ENCODE peak calls at places on chromosomes 11 and 22, in seven cellular contexts. One of them, this sample, is unnamed.

GRCh38 chr22:23070418-23071162 is at the start of gene GNAZ:
- DNase-seq in breast epithelium: peak; percentile 45
- DNase-seq in fibroblast of lung: peak; percentile 10
- DNase-seq in AG04450: no peak
- DNase-seq in neuronal stem cell: peak; percentile 51
- DNase-seq in fibroblast of pulmonary artery: no peak
- DNase-seq in body of pancreas: peak; percentile 26
- DNase-seq in this sample: peak; percentile 73

GRCh38 chr11:115715371-115715770 is 211.2 kb upstream of the CADM1 start:
- DNase-seq in AG04450: no peak
- DNase-seq in breast epithelium: no peak
- DNase-seq in body of pancreas: no peak
- DNase-seq in fibroblast of pulmonary artery: no peak
- DNase-seq in fibroblast of lung: no peak
- DNase-seq in neuronal stem cell: no peak
- DNase-seq in this sample: no peak

GRCh38 chr22:44116755-44117684 is 63.7 kb upstream of the PARVG start:
- DNase-seq in AG04450: no peak
- DNase-seq in fibroblast of lung: no peak
- DNase-seq in neuronal stem cell: no peak
- DNase-seq in body of pancreas: no peak
- DNase-seq in fibroblast of pulmonary artery: no peak
- DNase-seq in breast epithelium: no peak
- DNase-seq in this sample: peak; percentile 25

GRCh38 chr22:23791737-23792645 is 5.2 kb downstream of the SMARCB1 start:
- DNase-seq in neuronal stem cell: no peak
- DNase-seq in AG04450: no peak
- DNase-seq in breast epithelium: no peak
- DNase-seq in body of pancreas: no peak
- DNase-seq in fibroblast of lung: no peak
- DNase-seq in fibroblast of pulmonary artery: no peak
- DNase-seq in this sample: peak; percentile 36

GRCh38 chr22:17918840-17919239 is 105.5 kb downstream of the MICAL3 start:
- DNase-seq in fibroblast of lung: peak; percentile 76
- DNase-seq in fibroblast of pulmonary artery: no peak
- DNase-seq in breast epithelium: no peak
- DNase-seq in neuronal stem cell: no peak
- DNase-seq in body of pancreas: no peak
- DNase-seq in AG04450: no peak
- DNase-seq in this sample: no peak

GRCh38 chr11:117197516-117198456 is 1.4 kb upstream of the TAGLN start:
- DNase-seq in neuronal stem cell: no peak
- DNase-seq in fibroblast of pulmonary artery: peak; percentile 61
- DNase-seq in breast epithelium: no peak
- DNase-seq in fibroblast of lung: peak; percentile 53
- DNase-seq in AG04450: no peak
- DNase-seq in body of pancreas: no peak
- DNase-seq in this sample: peak; percentile 83

GRCh38 chr11:94747136-94748110 is 20.7 kb upstream of the AMOTL1 start:
- DNase-seq in fibroblast of pulmonary artery: no peak
- DNase-seq in body of pancreas: no peak
- DNase-seq in fibroblast of lung: no peak
- DNase-seq in breast epithelium: no peak
- DNase-seq in AG04450: no peak
- DNase-seq in neuronal stem cell: no peak
- DNase-seq in this sample: no peak

GRCh38 chr11:6022954-6023353 is 7.6 kb downstream of the OR56A1 start:
- DNase-seq in neuronal stem cell: peak; percentile 40
- DNase-seq in body of pancreas: no peak
- DNase-seq in fibroblast of lung: peak; percentile 20
- DNase-seq in fibroblast of pulmonary artery: peak; percentile 73
- DNase-seq in breast epithelium: no peak
- DNase-seq in AG04450: no peak
- DNase-seq in this sample: no peak

GRCh38 chr11:34178422-34178821 is 73.0 kb downstream of the NAT10 start:
- DNase-seq in AG04450: no peak
- DNase-seq in neuronal stem cell: no peak
- DNase-seq in fibroblast of pulmonary artery: no peak
- DNase-seq in body of pancreas: no peak
- DNase-seq in fibroblast of lung: no peak
- DNase-seq in breast epithelium: no peak
- DNase-seq in this sample: no peak

GRCh38 chr11:597166-597725 is 18.5 kb downstream of the IRF7 start:
- DNase-seq in body of pancreas: no peak
- DNase-seq in breast epithelium: no peak
- DNase-seq in fibroblast of pulmonary artery: no peak
- DNase-seq in fibroblast of lung: no peak
- DNase-seq in neuronal stem cell: no peak
- DNase-seq in AG04450: no peak
- DNase-seq in this sample: peak; percentile 63

GRCh38 chr22:36295247-36295646 is 42.3 kb downstream of the APOL1 start:
- DNase-seq in fibroblast of lung: no peak
- DNase-seq in AG04450: no peak
- DNase-seq in neuronal stem cell: no peak
- DNase-seq in fibroblast of pulmonary artery: no peak
- DNase-seq in breast epithelium: no peak
- DNase-seq in body of pancreas: no peak
- DNase-seq in this sample: peak; percentile 36

GRCh38 chr11:13238879-13239514 is 38.6 kb upstream of the BMAL1 start:
- DNase-seq in fibroblast of lung: peak; percentile 35
- DNase-seq in body of pancreas: peak; percentile 49
- DNase-seq in breast epithelium: no peak
- DNase-seq in AG04450: no peak
- DNase-seq in neuronal stem cell: no peak
- DNase-seq in fibroblast of pulmonary artery: peak; percentile 65
- DNase-seq in this sample: peak; percentile 34

GRCh38 chr11:119061256-119061655 is 4.3 kb upstream of the HYOU1 start:
- DNase-seq in neuronal stem cell: no peak
- DNase-seq in body of pancreas: peak; percentile 59
- DNase-seq in fibroblast of lung: no peak
- DNase-seq in AG04450: no peak
- DNase-seq in fibroblast of pulmonary artery: no peak
- DNase-seq in breast epithelium: no peak
- DNase-seq in this sample: no peak

GRCh38 chr22:32202539-32203180 is 2.2 kb downstream of the RFPL2 start:
- DNase-seq in neuronal stem cell: peak; percentile 37
- DNase-seq in AG04450: no peak
- DNase-seq in breast epithelium: no peak
- DNase-seq in fibroblast of lung: peak; percentile 41
- DNase-seq in fibroblast of pulmonary artery: peak; percentile 41
- DNase-seq in body of pancreas: peak; percentile 40
- DNase-seq in this sample: no peak

GRCh38 chr11:34682822-34683221 is 61.9 kb downstream of the EHF start:
- DNase-seq in body of pancreas: no peak
- DNase-seq in breast epithelium: no peak
- DNase-seq in neuronal stem cell: no peak
- DNase-seq in fibroblast of lung: peak; percentile 66
- DNase-seq in AG04450: no peak
- DNase-seq in fibroblast of pulmonary artery: peak; percentile 13
- DNase-seq in this sample: no peak

GRCh38 chr11:103901656-103902055 is 134.8 kb upstream of the DDI1 start:
- DNase-seq in neuronal stem cell: no peak
- DNase-seq in fibroblast of lung: peak; percentile 64
- DNase-seq in body of pancreas: no peak
- DNase-seq in AG04450: no peak
- DNase-seq in fibroblast of pulmonary artery: no peak
- DNase-seq in breast epithelium: no peak
- DNase-seq in this sample: no peak

GRCh38 chr22:37979782-37980181 is 4.6 kb downstream of the SOX10 start:
- DNase-seq in body of pancreas: no peak
- DNase-seq in fibroblast of lung: no peak
- DNase-seq in neuronal stem cell: no peak
- DNase-seq in AG04450: no peak
- DNase-seq in breast epithelium: no peak
- DNase-seq in fibroblast of pulmonary artery: no peak
- DNase-seq in this sample: no peak

GRCh38 chr11:127003260-127003981 is 2.9 kb upstream of the KIRREL3 start:
- DNase-seq in body of pancreas: no peak
- DNase-seq in breast epithelium: no peak
- DNase-seq in AG04450: no peak
- DNase-seq in neuronal stem cell: peak; percentile 79
- DNase-seq in fibroblast of lung: peak; percentile 72
- DNase-seq in fibroblast of pulmonary artery: peak; percentile 18
- DNase-seq in this sample: peak; percentile 70

GRCh38 chr11:108198833-108199232 is 23.6 kb downstream of the NPAT start:
- DNase-seq in neuronal stem cell: no peak
- DNase-seq in body of pancreas: no peak
- DNase-seq in fibroblast of lung: no peak
- DNase-seq in fibroblast of pulmonary artery: no peak
- DNase-seq in breast epithelium: no peak
- DNase-seq in AG04450: no peak
- DNase-seq in this sample: no peak

DNA sequence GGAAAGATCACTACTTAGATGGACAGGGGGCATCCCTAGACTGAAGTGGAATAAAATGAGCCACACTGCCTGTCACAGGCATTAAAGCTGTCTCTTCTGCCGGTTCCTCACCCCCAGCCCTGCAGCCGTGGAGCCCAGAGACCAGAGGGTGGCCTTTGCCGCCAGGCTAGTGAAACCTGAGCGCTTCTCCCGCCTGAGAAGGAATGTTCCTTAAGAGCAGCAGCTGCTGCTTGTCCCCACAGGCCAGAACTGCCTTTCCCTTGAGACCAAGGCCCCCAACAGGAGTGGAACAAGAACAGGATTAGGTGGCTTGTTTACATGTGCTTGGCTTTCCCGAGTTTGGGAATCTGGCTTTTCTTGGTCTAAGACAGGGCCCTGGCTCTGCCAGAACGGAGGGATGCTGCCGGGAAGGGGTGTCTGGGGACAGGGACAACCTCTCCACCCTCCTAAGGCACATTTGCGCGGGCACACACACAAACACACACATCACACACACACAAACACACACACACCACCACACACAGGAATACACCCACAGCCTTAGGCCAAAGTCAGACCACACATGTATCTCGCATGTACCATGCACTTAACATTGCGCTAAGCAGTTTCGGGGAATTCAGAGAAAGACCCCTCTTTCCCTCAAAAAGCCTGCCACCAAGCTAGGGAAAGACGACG is 91.8 kb downstream of the FEZ1 start:
- DNase-seq in breast epithelium: peak; percentile 17
- DNase-seq in body of pancreas: no peak
- DNase-seq in AG04450: no peak
- DNase-seq in fibroblast of lung: no peak
- DNase-seq in neuronal stem cell: peak; percentile 60
- DNase-seq in fibroblast of pulmonary artery: no peak
- DNase-seq in this sample: no peak
- H3K4me3 ChIP-seq in breast epithelium: no peak overlapping the region
- H3K4me3 ChIP-seq in body of pancreas: no peak overlapping the region
- H3K4me3 ChIP-seq in AG04450: no peak overlapping the region
- H3K4me3 ChIP-seq in fibroblast of lung: no peak overlapping the region
- H3K4me3 ChIP-seq in neuronal stem cell: peak overlapping the region; percentile 16
- H3K4me3 ChIP-seq in fibroblast of pulmonary artery: no peak overlapping the region
- H3K4me3 ChIP-seq in this sample: no peak overlapping the region

GRCh38 chr11:25771605-25772004 is 560.3 kb upstream of the ANO3 start:
- DNase-seq in neuronal stem cell: no peak
- DNase-seq in AG04450: no peak
- DNase-seq in fibroblast of lung: no peak
- DNase-seq in breast epithelium: no peak
- DNase-seq in fibroblast of pulmonary artery: no peak
- DNase-seq in body of pancreas: no peak
- DNase-seq in this sample: no peak

GRCh38 chr11:25776238-25776637 is 555.7 kb upstream of the ANO3 start:
- DNase-seq in fibroblast of pulmonary artery: no peak
- DNase-seq in breast epithelium: no peak
- DNase-seq in AG04450: no peak
- DNase-seq in fibroblast of lung: no peak
- DNase-seq in body of pancreas: no peak
- DNase-seq in neuronal stem cell: no peak
- DNase-seq in this sample: no peak

DNA sequence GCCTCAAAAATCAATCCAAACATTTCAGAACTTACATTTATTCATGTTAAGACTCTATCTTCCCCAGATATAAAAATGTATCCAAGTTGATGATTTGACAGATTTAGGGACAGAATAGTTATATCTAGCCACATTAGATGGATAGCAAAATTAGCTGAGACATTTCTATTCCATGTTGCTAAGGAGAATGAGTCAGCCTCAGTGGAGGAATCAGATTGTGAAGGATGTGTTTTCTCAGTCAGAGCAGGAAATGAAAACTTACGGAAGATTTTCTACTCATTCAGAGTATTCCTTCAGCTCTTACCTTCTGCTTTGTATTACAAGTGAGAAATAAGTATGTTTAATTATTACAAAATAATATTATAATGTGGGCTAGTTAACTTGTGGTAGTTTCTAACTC is 556.3 kb upstream of the ANO3 start:
- DNase-seq in body of pancreas: no peak
- DNase-seq in fibroblast of lung: no peak
- DNase-seq in neuronal stem cell: no peak
- DNase-seq in AG04450: no peak
- DNase-seq in fibroblast of pulmonary artery: peak; percentile 8
- DNase-seq in breast epithelium: no peak
- DNase-seq in this sample: no peak
- H3K4me3 ChIP-seq in body of pancreas: no peak overlapping the region
- H3K4me3 ChIP-seq in fibroblast of lung: no peak overlapping the region
- H3K4me3 ChIP-seq in neuronal stem cell: no peak overlapping the region
- H3K4me3 ChIP-seq in AG04450: no peak overlapping the region
- H3K4me3 ChIP-seq in fibroblast of pulmonary artery: no peak overlapping the region
- H3K4me3 ChIP-seq in breast epithelium: no peak overlapping the region
- H3K4me3 ChIP-seq in this sample: no peak overlapping the region

GRCh38 chr11:128507936-128508335 is 79.4 kb downstream of the ETS1 start:
- DNase-seq in body of pancreas: no peak
- DNase-seq in AG04450: no peak
- DNase-seq in neuronal stem cell: no peak
- DNase-seq in breast epithelium: no peak
- DNase-seq in fibroblast of lung: no peak
- DNase-seq in fibroblast of pulmonary artery: no peak
- DNase-seq in this sample: no peak

GRCh38 chr11:128505449-128506058 is 81.8 kb downstream of the ETS1 start:
- DNase-seq in neuronal stem cell: no peak
- DNase-seq in AG04450: no peak
- DNase-seq in fibroblast of pulmonary artery: no peak
- DNase-seq in body of pancreas: no peak
- DNase-seq in fibroblast of lung: no peak
- DNase-seq in breast epithelium: no peak
- DNase-seq in this sample: no peak

GRCh38 chr11:128506384-128506783 is 81.0 kb downstream of the ETS1 start:
- DNase-seq in body of pancreas: no peak
- DNase-seq in neuronal stem cell: no peak
- DNase-seq in breast epithelium: no peak
- DNase-seq in AG04450: no peak
- DNase-seq in fibroblast of lung: no peak
- DNase-seq in fibroblast of pulmonary artery: no peak
- DNase-seq in this sample: peak; percentile 65

GRCh38 chr11:128508785-128509518 is 78.4 kb downstream of the ETS1 start:
- DNase-seq in neuronal stem cell: no peak
- DNase-seq in AG04450: no peak
- DNase-seq in breast epithelium: no peak
- DNase-seq in fibroblast of lung: peak; percentile 60
- DNase-seq in body of pancreas: no peak
- DNase-seq in fibroblast of pulmonary artery: no peak
- DNase-seq in this sample: no peak

GRCh38 chr11:128506999-128507591 is 80.3 kb downstream of the ETS1 start:
- DNase-seq in fibroblast of pulmonary artery: peak; percentile 93
- DNase-seq in fibroblast of lung: peak; percentile 97
- DNase-seq in breast epithelium: no peak
- DNase-seq in body of pancreas: peak; percentile 77
- DNase-seq in neuronal stem cell: no peak
- DNase-seq in AG04450: peak; percentile 92
- DNase-seq in this sample: peak; percentile 96
- H3K4me3 ChIP-seq in fibroblast of pulmonary artery: peak overlapping the region; percentile 35
- H3K4me3 ChIP-seq in fibroblast of lung: no peak overlapping the region
- H3K4me3 ChIP-seq in breast epithelium: peak overlapping the region; percentile 34
- H3K4me3 ChIP-seq in body of pancreas: no peak overlapping the region
- H3K4me3 ChIP-seq in neuronal stem cell: no peak overlapping the region
- H3K4me3 ChIP-seq in AG04450: peak overlapping the region; percentile 34
- H3K4me3 ChIP-seq in this sample: peak overlapping the region; percentile 49

GRCh38 chr11:69702769-69703510 is 882 bp downstream of the FGF19 start:
- DNase-seq in fibroblast of lung: no peak
- DNase-seq in neuronal stem cell: no peak
- DNase-seq in breast epithelium: no peak
- DNase-seq in fibroblast of pulmonary artery: no peak
- DNase-seq in AG04450: no peak
- DNase-seq in body of pancreas: no peak
- DNase-seq in this sample: no peak
- H3K4me3 ChIP-seq in fibroblast of lung: no peak overlapping the region
- H3K4me3 ChIP-seq in neuronal stem cell: no peak overlapping the region
- H3K4me3 ChIP-seq in breast epithelium: no peak overlapping the region
- H3K4me3 ChIP-seq in fibroblast of pulmonary artery: no peak overlapping the region
- H3K4me3 ChIP-seq in AG04450: no peak overlapping the region
- H3K4me3 ChIP-seq in body of pancreas: no peak overlapping the region
- H3K4me3 ChIP-seq in this sample: no peak overlapping the region